ENCODE peak calls at places on chromosomes 11 and 22, in eight cellular contexts. W, Q, R, U, H, F, O and A are unnamed samples.
A peak's percentile ranks its signal among the peaks of the same experiment; 100 is the strongest.

GRCh38 chr22:39546889-39547586 is 14.5 kb upstream of the RPS19BP1 start:
- DNase-seq in W (peak; percentile 56), Q (no peak), R (no peak), U (no peak), H (peak; percentile 76), F (no peak), O (no peak), A (no peak)

GRCh38 chr11:95698939-95699562 is 90.5 kb downstream of the FAM76B start:
- DNase-seq in W (peak; percentile 40), Q (no peak), R (no peak), U (no peak), H (no peak), F (no peak), O (no peak), A (no peak)

GRCh38 chr11:131999084-131999483 is 628.7 kb downstream of the NTM start:
- DNase-seq in W (no peak), Q (no peak), R (no peak), U (no peak), H (no peak), F (no peak), O (no peak), A (no peak)

GRCh38 chr22:35928273-35928798 is 100.3 kb downstream of the RBFOX2 start:
- DNase-seq in W (no peak), Q (no peak), R (no peak), U (no peak), H (no peak), F (no peak), O (no peak), A (no peak)

GRCh38 chr11:33713162-33713913 is 12.7 kb upstream of the C11orf91 start:
- DNase-seq in W (no peak), Q (no peak), R (no peak), U (no peak), H (no peak), F (no peak), O (no peak), A (no peak)

GRCh38 chr22:49112661-49113626 is 714.7 kb downstream of the BRD1 start:
- DNase-seq in W (no peak), Q (peak; percentile 4), R (no peak), U (no peak), H (no peak), F (no peak), O (no peak), A (no peak)

GRCh38 chr11:12258451-12258850 is 118.9 kb upstream of the PARVA start:
- DNase-seq in W (no peak), Q (no peak), R (no peak), U (no peak), H (no peak), F (no peak), O (no peak), A (no peak)

GRCh38 chr11:17046690-17047089 is 30.8 kb downstream of the RPS13 start:
- DNase-seq in W (no peak), Q (no peak), R (no peak), U (no peak), H (no peak), F (no peak), O (no peak), A (no peak)

GRCh38 chr22:36155702-36156101 is 4.9 kb downstream of the APOL3 start:
- DNase-seq in W (no peak), Q (no peak), R (no peak), U (no peak), H (peak; percentile 11), F (no peak), O (no peak), A (no peak)

GRCh38 chr11:101129203-101129943 is at the start of gene PGR:
- DNase-seq in W (no peak), Q (no peak), R (no peak), U (no peak), H (peak; percentile 23), F (peak; percentile 26), O (peak; percentile 5), A (no peak)

GRCh38 chr11:2713069-2713468 is 13.3 kb upstream of the KCNQ1OT1 start:
- DNase-seq in W (no peak), Q (no peak), R (no peak), U (no peak), H (no peak), F (no peak), O (no peak), A (no peak)

GRCh38 chr11:96293583-96293982 is 49.4 kb downstream of the MAML2 start:
- DNase-seq in W (no peak), Q (no peak), R (no peak), U (no peak), H (no peak), F (no peak), O (no peak), A (no peak)

GRCh38 chr11:118238947-118239346 is 13.2 kb downstream of the MPZL3 start:
- DNase-seq in W (no peak), Q (no peak), R (no peak), U (no peak), H (no peak), F (no peak), O (no peak), A (no peak)

GRCh38 chr22:41939981-41940852 is 6.7 kb downstream of the CENPM start:
- DNase-seq in W (no peak), Q (peak; percentile 98), R (no peak), U (peak; percentile 84), H (no peak), F (no peak), O (peak; percentile 4), A (no peak)

GRCh38 chr22:33593818-33594217 is 326.5 kb downstream of the LARGE1 start:
- DNase-seq in W (no peak), Q (no peak), R (no peak), U (no peak), H (no peak), F (no peak), O (no peak), A (no peak)

GRCh38 chr11:85809191-85809590 is 1.8 kb downstream of the SYTL2 start:
- DNase-seq in W (no peak), Q (peak; percentile 28), R (no peak), U (no peak), H (no peak), F (no peak), O (no peak), A (no peak)

GRCh38 chr11:14364322-14364721 is 5.3 kb upstream of the RRAS2 start:
- DNase-seq in W (no peak), Q (no peak), R (no peak), U (no peak), H (no peak), F (no peak), O (no peak), A (no peak)

GRCh38 chr22:49717322-49717919 is 110.3 kb downstream of the BRD1 start:
- DNase-seq in W (no peak), Q (no peak), R (no peak), U (no peak), H (no peak), F (no peak), O (no peak), A (no peak)

GRCh38 chr22:26956346-26956745 is 299.0 kb downstream of the MIAT start:
- DNase-seq in W (no peak), Q (no peak), R (no peak), U (no peak), H (no peak), F (no peak), O (no peak), A (peak; percentile 17)

GRCh38 chr11:72602250-72602904 is 71.8 kb downstream of the PDE2A start:
- DNase-seq in W (no peak), Q (no peak), R (no peak), U (no peak), H (no peak), F (no peak), O (no peak), A (no peak)

GRCh38 chr11:91639359-91639758 is 585.3 kb upstream of the FAT3 start:
- DNase-seq in W (no peak), Q (no peak), R (no peak), U (no peak), H (no peak), F (no peak), O (no peak), A (no peak)

GRCh38 chr11:57391546-57391945 is 1.1 kb upstream of the PRG2 start:
- DNase-seq in W (no peak), Q (no peak), R (no peak), U (no peak), H (no peak), F (no peak), O (no peak), A (no peak)

GRCh38 chr11:57459112-57460016 is 964 bp upstream of the RTN4RL2 start:
- DNase-seq in W (no peak), Q (peak; percentile 39), R (no peak), U (no peak), H (peak; percentile 24), F (peak; percentile 34), O (peak; percentile 26), A (no peak)

GRCh38 chr22:17115927-17116326 is 5.2 kb downstream of the TMEM121B start:
- DNase-seq in W (no peak), Q (no peak), R (no peak), U (no peak), H (no peak), F (no peak), O (no peak), A (no peak)

GRCh38 chr11:1952806-1953482 is 5.8 kb downstream of the MRPL23 start:
- DNase-seq in W (no peak), Q (no peak), R (no peak), U (no peak), H (no peak), F (no peak), O (no peak), A (no peak)

GRCh38 chr22:19800761-19801244 is 40.2 kb downstream of the TBX1 start:
- DNase-seq in W (no peak), Q (no peak), R (no peak), U (no peak), H (peak; percentile 63), F (peak; percentile 12), O (peak; percentile 70), A (peak; percentile 41)

GRCh38 chr11:9462806-9463537 is 2.2 kb downstream of the ZNF143 start:
- DNase-seq in W (no peak), Q (no peak), R (no peak), U (no peak), H (no peak), F (no peak), O (no peak), A (no peak)

GRCh38 chr11:76263657-76264056 is 57.4 kb upstream of the WNT11 start:
- DNase-seq in W (no peak), Q (no peak), R (no peak), U (no peak), H (no peak), F (no peak), O (no peak), A (no peak)

GRCh38 chr11:17230867-17231851 is 23.4 kb upstream of the PIK3C2A start:
- DNase-seq in W (no peak), Q (peak; percentile 61), R (no peak), U (peak; percentile 29), H (no peak), F (no peak), O (no peak), A (no peak)

GRCh38 chr11:120208012-120208441 is 2.8 kb upstream of the OAF start:
- DNase-seq in W (no peak), Q (no peak), R (no peak), U (no peak), H (no peak), F (no peak), O (no peak), A (no peak)

GRCh38 chr22:50191041-50191740 is 5.5 kb downstream of the TRABD start:
- DNase-seq in W (no peak), Q (peak; percentile 85), R (no peak), U (peak; percentile 37), H (no peak), F (no peak), O (no peak), A (no peak)

GRCh38 chr11:72587696-72588095 is 86.5 kb downstream of the PDE2A start:
- DNase-seq in W (no peak), Q (no peak), R (no peak), U (no peak), H (no peak), F (no peak), O (no peak), A (no peak)

GRCh38 chr11:75140269-75141138 is 10.4 kb upstream of the SLCO2B1 start:
- DNase-seq in W (no peak), Q (peak; percentile 83), R (no peak), U (peak; percentile 66), H (peak; percentile 74), F (peak; percentile 80), O (peak; percentile 78), A (peak; percentile 79)

GRCh38 chr22:44159811-44160210 is 20.9 kb upstream of the PARVG start:
- DNase-seq in W (no peak), Q (no peak), R (no peak), U (no peak), H (no peak), F (no peak), O (no peak), A (no peak)